ENCODE peak calls at places on chromosome 9, in five cellular contexts. H is sigmoid colon, K is heart left ventricle, S is AG09309, M is pancreas. U is an unnamed sample.

GRCh38 chr9:98635374-98635773 is 73.4 kb downstream of the GABBR2 start:
- DNase-seq in H (no peak), K (no peak), S (no peak), M (no peak), U (no peak)

GRCh38 chr9:136339173-136339957 is 12.0 kb downstream of the GPSM1 start:
- DNase-seq in H (no peak), K (no peak), S (no peak), M (peak), U (peak)

GRCh38 chr9:127970401-127971313 is 10.1 kb downstream of the EEIG1 start:
- DNase-seq in H (peak), K (no peak), S (no peak), M (no peak), U (no peak)

GRCh38 chr9:137488330-137488653 is 29.2 kb upstream of the NSMF start:
- DNase-seq in H (peak), K (no peak), S (no peak), M (peak), U (peak)

GRCh38 chr9:34254966-34255825 is 73.9 kb downstream of the KIF24 start:
- DNase-seq in H (peak), K (no peak), S (no peak), M (no peak), U (no peak)

GRCh38 chr9:115595951-115596742 is 478.2 kb upstream of the TNC start:
- DNase-seq in H (no peak), K (no peak), S (peak), M (no peak), U (no peak)

GRCh38 chr9:90900130-90900529 is 98.5 kb downstream of the SYK start:
- DNase-seq in H (no peak), K (peak), S (no peak), M (no peak), U (no peak)

GRCh38 chr9:78899006-78899405 is 602.1 kb downstream of the PSAT1 start:
- DNase-seq in H (no peak), K (no peak), S (no peak), M (no peak), U (no peak)

GRCh38 chr9:125126019-125126746 is 17.1 kb downstream of the SCAI start:
- DNase-seq in H (peak), K (peak), S (peak), M (peak), U (peak)

GRCh38 chr9:110926828-110927227 is 111.4 kb downstream of the LPAR1 start:
- DNase-seq in H (no peak), K (no peak), S (no peak), M (no peak), U (no peak)

GRCh38 chr9:136847065-136847826 is 2.0 kb upstream of the PHPT1 start:
- DNase-seq in H (no peak), K (peak), S (no peak), M (peak), U (peak)

GRCh38 chr9:37922391-37923120 is 18.6 kb upstream of the SLC25A51 start:
- DNase-seq in H (peak), K (peak), S (no peak), M (no peak), U (peak)

GRCh38 chr9:136742640-136743391 is at the start of gene LCN10:
- DNase-seq in H (no peak), K (no peak), S (no peak), M (no peak), U (no peak)

GRCh38 chr9:105004466-105005090 is 76.6 kb upstream of the ABCA1 start:
- DNase-seq in H (no peak), K (no peak), S (no peak), M (no peak), U (no peak)

GRCh38 chr9:20030221-20030620 is 241.4 kb upstream of the SLC24A2 start:
- DNase-seq in H (no peak), K (no peak), S (no peak), M (no peak), U (no peak)

GRCh38 chr9:79233542-79233941 is 338.2 kb upstream of the TLE4 start:
- DNase-seq in H (no peak), K (no peak), S (no peak), M (no peak), U (no peak)

GRCh38 chr9:97933573-97933972 is 4.4 kb downstream of the HEMGN start:
- DNase-seq in H (no peak), K (no peak), S (no peak), M (no peak), U (no peak)

GRCh38 chr9:80906728-80907127 is 782.6 kb downstream of the TLE1 start:
- DNase-seq in H (no peak), K (no peak), S (no peak), M (no peak), U (peak)

GRCh38 chr9:131227112-131228058 is 48.9 kb downstream of the FAM78A start:
- DNase-seq in H (no peak), K (no peak), S (no peak), M (no peak), U (no peak)

GRCh38 chr9:72986522-72987116 is 33.8 kb upstream of the ALDH1A1 start:
- DNase-seq in H (no peak), K (no peak), S (no peak), M (no peak), U (no peak)

GRCh38 chr9:123400926-123401503 is 45.0 kb downstream of the CRB2 start:
- DNase-seq in H (no peak), K (no peak), S (no peak), M (no peak), U (peak)

GRCh38 chr9:91555132-91555531 is 131.5 kb upstream of the NFIL3 start:
- DNase-seq in H (no peak), K (no peak), S (no peak), M (no peak), U (no peak)

GRCh38 chr9:131589124-131589711 is 43.9 kb downstream of the PRRT1B start:
- DNase-seq in H (no peak), K (no peak), S (no peak), M (no peak), U (peak)

GRCh38 chr9:78213696-78214095 is 22.2 kb upstream of the CEP78 start:
- DNase-seq in H (no peak), K (no peak), S (no peak), M (no peak), U (no peak)

GRCh38 chr9:95574176-95574575 is 57.4 kb upstream of the PTCH1 start:
- DNase-seq in H (no peak), K (no peak), S (no peak), M (no peak), U (no peak)

GRCh38 chr9:95573463-95573862 is 56.7 kb upstream of the PTCH1 start:
- DNase-seq in H (no peak), K (no peak), S (no peak), M (no peak), U (no peak)

GRCh38 chr9:95570150-95570549 is 53.4 kb upstream of the PTCH1 start:
- DNase-seq in H (no peak), K (no peak), S (no peak), M (no peak), U (no peak)

GRCh38 chr9:95570646-95571045 is 53.9 kb upstream of the PTCH1 start:
- DNase-seq in H (no peak), K (no peak), S (no peak), M (no peak), U (no peak)

DNA sequence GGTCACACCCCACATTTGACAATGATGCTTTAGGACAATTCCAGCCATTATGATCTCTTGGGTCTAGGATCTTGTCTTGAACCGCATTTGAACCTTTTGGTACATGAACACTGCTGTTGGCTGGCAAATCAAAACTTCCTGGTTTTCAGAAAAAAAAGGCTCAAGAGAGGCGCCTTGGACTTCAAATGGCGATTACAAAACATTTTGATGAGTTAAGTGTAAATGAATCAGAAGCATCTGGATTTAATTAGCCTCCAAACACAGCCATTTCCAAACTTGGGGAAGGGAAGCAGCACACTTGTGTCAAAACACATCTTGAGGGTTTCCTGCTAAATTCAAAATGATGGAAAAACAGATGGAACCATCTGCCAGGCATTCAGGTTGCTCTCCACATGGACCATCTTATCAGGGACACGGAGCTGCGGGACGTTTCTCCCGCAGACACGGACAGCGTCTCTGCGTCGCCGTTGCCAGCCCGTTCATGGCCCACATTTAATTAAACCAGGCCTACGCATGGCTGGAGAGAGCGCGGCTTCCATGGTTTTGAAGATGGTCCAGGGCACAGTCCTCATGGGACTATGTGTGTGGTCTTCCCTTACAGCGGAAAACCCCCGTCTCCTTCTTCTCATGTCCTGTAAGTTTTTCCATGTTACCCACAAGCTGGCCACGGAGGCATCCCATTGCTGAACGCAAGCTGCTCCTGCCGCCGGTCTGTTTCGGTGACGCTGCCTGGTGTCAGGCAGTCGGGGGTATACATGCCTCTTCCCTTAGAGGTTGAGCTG is 55.8 kb upstream of the PTCH1 start:
- DNase-seq in H (no peak), K (no peak), S (peak), M (no peak), U (peak)
- H3K4me3 ChIP-seq in H (no peak), K (no peak), S (no peak), M (no peak), U (no peak)

GRCh38 chr9:134585746-134586706 is 55.6 kb upstream of the COL5A1 start:
- DNase-seq in H (no peak), K (no peak), S (no peak), M (no peak), U (peak)
- TF ChIP-seq CTCF in H (no peak), K (no peak), S (peak), M (no peak), U (no peak)

GRCh38 chr9:6630502-6631206 is 14.9 kb downstream of the GLDC start:
- DNase-seq in H (no peak), K (no peak), S (no peak), M (no peak), U (no peak)
- H3K4me3 ChIP-seq in H (no peak), K (no peak), S (no peak), M (no peak), U (no peak)

GRCh38 chr9:93134018-93134739 is at the start of gene NINJ1:
- DNase-seq in H (peak), K (peak), S (no peak), M (peak), U (peak)
- TF ChIP-seq CTCF in H (no peak), K (no peak), S (no peak), M (no peak), U (no peak)

GRCh38 chr9:117681827-117682226 is 22.4 kb upstream of the TLR4 start:
- DNase-seq in H (no peak), K (no peak), S (no peak), M (no peak), U (no peak)

GRCh38 chr9:117678882-117679281 is 25.3 kb upstream of the TLR4 start:
- DNase-seq in H (no peak), K (no peak), S (no peak), M (no peak), U (no peak)

GRCh38 chr9:117679425-117679824 is 24.8 kb upstream of the TLR4 start:
- DNase-seq in H (no peak), K (no peak), S (no peak), M (no peak), U (no peak)

GRCh38 chr9:117687532-117687931 is 16.7 kb upstream of the TLR4 start:
- DNase-seq in H (no peak), K (no peak), S (no peak), M (no peak), U (no peak)

GRCh38 chr9:117682955-117683710 is 21.1 kb upstream of the TLR4 start:
- DNase-seq in H (no peak), K (no peak), S (no peak), M (no peak), U (no peak)
- H3K4me3 ChIP-seq in H (no peak), K (no peak), S (no peak), M (no peak), U (no peak)

DNA sequence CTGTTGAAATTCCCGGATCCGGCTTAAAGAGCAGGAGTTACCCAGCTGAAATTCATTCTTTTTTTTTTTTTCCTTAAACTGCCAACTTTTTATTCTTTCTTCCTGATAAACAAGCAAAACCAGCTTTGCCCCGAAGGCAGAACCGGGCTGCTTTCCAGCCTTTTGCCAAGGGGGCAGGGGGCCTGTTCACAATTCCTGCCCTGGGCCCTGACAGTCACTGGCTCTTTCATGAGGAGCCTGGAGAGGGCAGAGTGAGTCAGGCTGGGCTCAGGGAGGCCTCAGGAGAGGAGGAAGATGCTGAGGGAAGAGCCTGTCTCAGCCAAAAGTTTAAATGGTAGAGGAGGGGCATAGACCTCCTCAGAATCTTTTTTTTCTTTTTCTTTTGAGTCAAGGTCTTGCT is 4.8 kb downstream of the GLIPR2 start:
- DNase-seq in H (peak), K (no peak), S (no peak), M (no peak), U (no peak)
- TF ChIP-seq CTCF in H (peak), K (peak), S (peak), M (no peak), U (no peak)

DNA sequence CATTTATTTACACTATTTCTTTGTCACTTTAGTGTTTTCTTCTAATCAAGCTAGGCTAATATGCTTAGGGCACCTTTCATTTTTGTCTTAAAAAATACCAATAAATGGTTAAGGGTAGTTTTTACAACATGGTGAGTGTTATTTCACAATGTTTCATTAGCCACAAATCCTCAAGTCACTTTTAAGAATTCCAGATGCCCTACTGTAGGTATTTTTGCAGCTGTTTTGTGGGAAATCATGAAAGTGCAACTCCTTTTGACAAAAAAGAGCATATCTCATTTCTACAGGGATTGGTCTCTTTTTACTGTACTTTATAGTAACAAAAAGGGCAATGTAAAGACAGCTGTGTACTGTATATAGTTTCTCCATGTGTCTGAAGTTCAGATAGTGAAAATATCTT is 28.3 kb upstream of the GAS1 start:
- DNase-seq in H (no peak), K (no peak), S (no peak), M (no peak), U (no peak)
- H3K4me3 ChIP-seq in H (no peak), K (no peak), S (no peak), M (no peak), U (no peak)

U was measured in left lung.